ENCODE peak calls at places on chromosomes 16 and 17, in eight cellular contexts. E is HCT116, L is HepG2, X is endothelial cell of umbilical vein, S is SK-N-SH, W is H1, D is GM12878, P is K562. I is an unnamed sample.

GRCh38 chr17:17343896-17344506 is 40.8 kb downstream of the NT5M start:
- DNase-seq in E (no peak), L (no peak), X (no peak), S (no peak), W (peak; percentile 41), D (no peak), P (no peak), I (no peak)

GRCh38 chr17:29958947-29959657 is 17.7 kb downstream of the EFCAB5 start:
- DNase-seq in E (no peak), L (no peak), X (no peak), S (no peak), W (no peak), D (no peak), P (no peak), I (no peak)

GRCh38 chr16:47983999-47984580 is 171.7 kb downstream of the ABCC12 start:
- DNase-seq in E (no peak), L (no peak), X (no peak), S (no peak), W (no peak), D (no peak), P (no peak), I (no peak)

GRCh38 chr17:80899402-80900268 is 92.0 kb upstream of the CHMP6 start:
- DNase-seq in E (peak; percentile 40), L (peak; percentile 29), X (peak; percentile 22), S (peak; percentile 87), W (peak; percentile 88), D (no peak), P (peak; percentile 81), I (no peak)

GRCh38 chr16:48613061-48613957 is 3.3 kb upstream of the N4BP1 start:
- DNase-seq in E (no peak), L (peak; percentile 76), X (no peak), S (no peak), W (no peak), D (no peak), P (no peak), I (no peak)

GRCh38 chr16:12160815-12161550 is 184.4 kb downstream of the SNX29 start:
- DNase-seq in E (no peak), L (no peak), X (no peak), S (no peak), W (no peak), D (peak; percentile 28), P (no peak), I (no peak)

GRCh38 chr17:47210105-47210504 is 957 bp downstream of the MYL4 start:
- DNase-seq in E (no peak), L (no peak), X (no peak), S (no peak), W (no peak), D (no peak), P (peak; percentile 40), I (no peak)

GRCh38 chr17:68468785-68469184 is 11.5 kb upstream of the WIPI1 start:
- DNase-seq in E (no peak), L (peak; percentile 76), X (no peak), S (no peak), W (no peak), D (no peak), P (no peak), I (no peak)

GRCh38 chr17:55577011-55577586 is 65.8 kb upstream of the SMIM36 start:
- DNase-seq in E (no peak), L (no peak), X (peak; percentile 61), S (no peak), W (no peak), D (peak; percentile 35), P (no peak), I (no peak)

GRCh38 chr17:67841992-67842391 is 16.7 kb downstream of the BPTF start:
- DNase-seq in E (no peak), L (no peak), X (no peak), S (no peak), W (no peak), D (no peak), P (no peak), I (no peak)

GRCh38 chr17:2055494-2056220 is 754 bp downstream of the HIC1 start:
- DNase-seq in E (no peak), L (no peak), X (no peak), S (no peak), W (no peak), D (no peak), P (no peak), I (no peak)

GRCh38 chr16:84834403-84834772 is 14.6 kb downstream of the CRISPLD2 start:
- DNase-seq in E (no peak), L (no peak), X (no peak), S (peak; percentile 88), W (no peak), D (no peak), P (no peak), I (no peak)

GRCh38 chr17:49873926-49874325 is 26.1 kb upstream of the TAC4 start:
- DNase-seq in E (no peak), L (no peak), X (no peak), S (no peak), W (no peak), D (no peak), P (no peak), I (no peak)

GRCh38 chr17:50205111-50205821 is 3.8 kb upstream of the COL1A1 start:
- DNase-seq in E (no peak), L (no peak), X (no peak), S (no peak), W (peak; percentile 41), D (no peak), P (peak; percentile 56), I (no peak)

GRCh38 chr17:4934173-4934979 is 2.3 kb downstream of the GP1BA start:
- DNase-seq in E (no peak), L (peak; percentile 46), X (peak; percentile 20), S (peak; percentile 72), W (no peak), D (no peak), P (peak; percentile 28), I (no peak)

GRCh38 chr17:45342871-45343526 is 26.2 kb upstream of the MAP3K14 start:
- DNase-seq in E (no peak), L (no peak), X (no peak), S (no peak), W (no peak), D (no peak), P (no peak), I (no peak)

GRCh38 chr17:82696916-82697807 is 1.3 kb downstream of the RAB40B start:
- DNase-seq in E (no peak), L (no peak), X (no peak), S (peak; percentile 76), W (peak; percentile 59), D (no peak), P (no peak), I (no peak)

GRCh38 chr17:65092262-65092661 is 35.7 kb upstream of the GNA13 start:
- DNase-seq in E (no peak), L (no peak), X (no peak), S (no peak), W (no peak), D (no peak), P (no peak), I (no peak)
- TF ChIP-seq POLR2AphosphoS5 in E (no peak), L (no peak), X (no peak), S (no peak), W (no peak), D (no peak), P (no peak), I (no peak)

DNA sequence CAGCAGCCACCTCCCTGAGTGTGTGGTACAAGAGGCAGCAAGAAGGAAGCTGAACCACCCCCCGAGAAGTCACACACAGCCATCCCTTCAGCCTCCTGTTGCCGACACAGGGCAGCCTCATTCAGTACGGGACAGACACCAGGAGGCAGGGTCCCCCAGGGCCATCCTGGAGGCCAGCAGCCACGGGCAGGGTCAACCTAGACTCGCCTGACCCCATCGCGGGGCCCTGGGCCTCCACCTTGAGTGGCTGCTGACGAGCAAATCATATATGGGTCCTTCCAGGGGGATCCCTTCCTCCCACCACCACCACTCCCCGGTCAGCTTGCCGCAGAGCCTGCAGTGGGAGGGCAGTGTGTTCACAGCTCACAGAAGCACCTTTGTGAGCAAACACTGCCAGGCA is 5.7 kb upstream of the ACSF3 start:
- DNase-seq in E (no peak), L (no peak), X (no peak), S (no peak), W (no peak), D (no peak), P (no peak), I (no peak)
- H3K9ac ChIP-seq in E (no peak overlapping the region), L (no peak overlapping the region), X (no peak overlapping the region), S (no peak overlapping the region), W (no peak overlapping the region), D (no peak overlapping the region), P (no peak overlapping the region), I (no peak overlapping the region)

DNA sequence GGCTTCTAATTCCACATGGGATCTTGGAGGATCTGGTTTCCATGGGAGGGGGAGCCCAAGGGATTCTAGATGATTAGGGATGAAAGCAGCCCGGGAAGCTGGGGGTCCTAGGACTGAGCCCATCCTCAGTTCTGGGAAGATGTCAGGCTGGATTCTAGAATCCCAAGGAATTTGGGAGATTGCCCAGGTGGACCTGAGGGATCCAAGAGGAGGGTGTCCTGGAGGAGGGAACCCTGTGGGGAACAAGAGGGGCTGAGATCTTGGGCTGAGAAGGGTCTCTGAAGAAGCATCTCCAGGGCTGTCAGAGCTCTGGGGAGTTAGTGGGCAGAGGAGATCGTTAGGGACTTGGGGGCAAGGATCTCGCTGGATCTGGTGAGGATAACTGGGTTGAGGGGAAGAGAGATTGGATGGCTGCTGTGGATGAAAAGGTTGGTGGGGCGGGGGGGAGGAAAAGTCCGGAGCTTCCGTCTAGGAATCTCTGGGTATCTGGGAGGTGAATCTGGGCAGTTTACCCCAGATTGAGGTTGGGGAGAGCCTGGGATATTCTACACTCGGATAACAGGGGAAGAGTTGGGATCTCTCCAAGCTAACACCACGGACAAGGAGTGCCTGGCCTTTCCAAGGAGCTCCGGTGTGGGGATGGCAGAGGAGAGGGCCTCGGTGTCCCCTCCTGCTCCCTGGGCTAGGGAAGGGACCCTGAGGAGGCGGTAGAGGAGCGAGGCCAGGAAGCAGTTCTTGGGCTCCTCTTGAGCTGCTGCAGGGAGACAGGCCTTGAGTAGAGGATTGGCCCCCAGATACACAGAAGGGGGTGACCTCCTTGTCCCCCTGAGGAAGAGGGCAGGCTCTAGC is 1.6 kb downstream of the FBXL19 start:
- DNase-seq in E (no peak), L (no peak), X (no peak), S (no peak), W (no peak), D (no peak), P (no peak), I (no peak)
- H3K4me3 ChIP-seq in E (peak overlapping the region; percentile 97), L (peak overlapping the region; percentile 68), X (peak overlapping the region; percentile 87), S (peak overlapping the region; percentile 80), W (peak overlapping the region; percentile 57), D (peak overlapping the region; percentile 81), P (peak overlapping the region; percentile 85), I (peak overlapping the region; percentile 100)

GRCh38 chr17:38751144-38751802 is 1.3 kb upstream of the PSMB3 start:
- DNase-seq in E (no peak), L (no peak), X (no peak), S (peak; percentile 39), W (no peak), D (no peak), P (no peak), I (peak; percentile 40)

GRCh38 chr17:38750312-38751121 is 2.0 kb upstream of the PSMB3 start:
- DNase-seq in E (no peak), L (peak; percentile 50), X (peak; percentile 33), S (no peak), W (peak; percentile 73), D (no peak), P (no peak), I (no peak)

GRCh38 chr17:38752119-38752929 is at the start of gene PSMB3:
- DNase-seq in E (peak; percentile 100), L (peak; percentile 100), X (peak; percentile 99), S (peak; percentile 91), W (peak; percentile 88), D (peak; percentile 100), P (peak; percentile 95), I (peak; percentile 98)

GRCh38 chr17:38752930-38753506 is 477 bp downstream of the PSMB3 start:
- DNase-seq in E (no peak), L (no peak), X (no peak), S (no peak), W (no peak), D (no peak), P (no peak), I (no peak)

GRCh38 chr17:38751803-38752118 is 780 bp upstream of the PSMB3 start:
- DNase-seq in E (peak; percentile 66), L (peak; percentile 83), X (peak; percentile 90), S (peak; percentile 73), W (peak; percentile 95), D (peak; percentile 80), P (peak; percentile 55), I (peak; percentile 45)
- TF ChIP-seq POLR2AphosphoS5 in E (peak; percentile 25), L (no peak), X (peak; percentile 39), S (peak; percentile 51), W (no peak), D (peak; percentile 2), P (peak; percentile 30), I (no peak)